ENCODE peak calls at places on chromosome X, in ten cellular contexts. One of them, this sample, is unnamed.

GRCh38 chrX:40581333-40581910 is 652 bp downstream of the ATP6AP2 start:
- DNase-seq in prostate gland: no peak
- DNase-seq in lower lobe of right lung: no peak
- DNase-seq in adrenal gland: no peak
- DNase-seq in fibroblast of pulmonary artery: peak
- DNase-seq in testis: no peak
- DNase-seq in gastrocnemius medialis: no peak
- DNase-seq in GM10248: no peak
- DNase-seq in hepatocyte: no peak
- DNase-seq in HFFc6: peak
- DNase-seq in this sample: no peak

GRCh38 chrX:72094894-72095293 is 36.8 kb downstream of the RTL5 start:
- DNase-seq in prostate gland: no peak
- DNase-seq in lower lobe of right lung: peak
- DNase-seq in adrenal gland: peak
- DNase-seq in fibroblast of pulmonary artery: peak
- DNase-seq in testis: peak
- DNase-seq in gastrocnemius medialis: no peak
- DNase-seq in GM10248: peak
- DNase-seq in hepatocyte: peak
- DNase-seq in HFFc6: no peak
- DNase-seq in this sample: peak

GRCh38 chrX:6067600-6067999 is 161.1 kb downstream of the NLGN4X start:
- DNase-seq in prostate gland: no peak
- DNase-seq in lower lobe of right lung: no peak
- DNase-seq in adrenal gland: no peak
- DNase-seq in fibroblast of pulmonary artery: no peak
- DNase-seq in testis: no peak
- DNase-seq in gastrocnemius medialis: no peak
- DNase-seq in GM10248: no peak
- DNase-seq in hepatocyte: no peak
- DNase-seq in HFFc6: no peak
- DNase-seq in this sample: no peak

GRCh38 chrX:23699636-23700194 is 32.4 kb downstream of the PRDX4 start:
- DNase-seq in prostate gland: no peak
- DNase-seq in lower lobe of right lung: no peak
- DNase-seq in adrenal gland: peak
- DNase-seq in fibroblast of pulmonary artery: peak
- DNase-seq in testis: peak
- DNase-seq in gastrocnemius medialis: no peak
- DNase-seq in GM10248: peak
- DNase-seq in hepatocyte: peak
- DNase-seq in HFFc6: no peak
- DNase-seq in this sample: no peak

GRCh38 chrX:149230689-149231088 is 274.4 kb downstream of the IDS start:
- DNase-seq in prostate gland: no peak
- DNase-seq in lower lobe of right lung: no peak
- DNase-seq in adrenal gland: no peak
- DNase-seq in fibroblast of pulmonary artery: no peak
- DNase-seq in testis: no peak
- DNase-seq in gastrocnemius medialis: no peak
- DNase-seq in GM10248: no peak
- DNase-seq in hepatocyte: no peak
- DNase-seq in HFFc6: no peak
- DNase-seq in this sample: no peak

GRCh38 chrX:37371578-37371981 is 22.4 kb downstream of the PRRG1 start:
- DNase-seq in prostate gland: no peak
- DNase-seq in lower lobe of right lung: no peak
- DNase-seq in adrenal gland: no peak
- DNase-seq in fibroblast of pulmonary artery: no peak
- DNase-seq in testis: no peak
- DNase-seq in gastrocnemius medialis: peak
- DNase-seq in GM10248: no peak
- DNase-seq in hepatocyte: no peak
- DNase-seq in HFFc6: no peak
- DNase-seq in this sample: no peak

GRCh38 chrX:143058096-143058495 is 32.4 kb downstream of the SPANXN4 start:
- DNase-seq in prostate gland: no peak
- DNase-seq in lower lobe of right lung: no peak
- DNase-seq in adrenal gland: no peak
- DNase-seq in fibroblast of pulmonary artery: no peak
- DNase-seq in testis: no peak
- DNase-seq in gastrocnemius medialis: no peak
- DNase-seq in GM10248: no peak
- DNase-seq in hepatocyte: no peak
- DNase-seq in HFFc6: no peak
- DNase-seq in this sample: no peak

GRCh38 chrX:130754353-130754752 is 148.7 kb downstream of the ENOX2 start:
- DNase-seq in prostate gland: no peak
- DNase-seq in lower lobe of right lung: no peak
- DNase-seq in adrenal gland: no peak
- DNase-seq in fibroblast of pulmonary artery: no peak
- DNase-seq in testis: no peak
- DNase-seq in gastrocnemius medialis: no peak
- DNase-seq in GM10248: no peak
- DNase-seq in hepatocyte: no peak
- DNase-seq in HFFc6: no peak
- DNase-seq in this sample: no peak

GRCh38 chrX:150700107-150700506 is 6.9 kb downstream of the MTMR1 start:
- DNase-seq in prostate gland: no peak
- DNase-seq in lower lobe of right lung: no peak
- DNase-seq in adrenal gland: no peak
- DNase-seq in fibroblast of pulmonary artery: no peak
- DNase-seq in testis: no peak
- DNase-seq in gastrocnemius medialis: no peak
- DNase-seq in GM10248: no peak
- DNase-seq in hepatocyte: no peak
- DNase-seq in HFFc6: no peak
- DNase-seq in this sample: no peak

GRCh38 chrX:129663171-129663570 is 8.4 kb upstream of the APLN start:
- DNase-seq in prostate gland: no peak
- DNase-seq in lower lobe of right lung: no peak
- DNase-seq in adrenal gland: no peak
- DNase-seq in fibroblast of pulmonary artery: peak
- DNase-seq in testis: no peak
- DNase-seq in gastrocnemius medialis: no peak
- DNase-seq in GM10248: no peak
- DNase-seq in hepatocyte: no peak
- DNase-seq in HFFc6: no peak
- DNase-seq in this sample: no peak

GRCh38 chrX:107982356-107982755 is at the start of gene TEX13B:
- DNase-seq in prostate gland: no peak
- DNase-seq in lower lobe of right lung: no peak
- DNase-seq in adrenal gland: no peak
- DNase-seq in fibroblast of pulmonary artery: no peak
- DNase-seq in testis: no peak
- DNase-seq in gastrocnemius medialis: no peak
- DNase-seq in GM10248: no peak
- DNase-seq in hepatocyte: no peak
- DNase-seq in HFFc6: no peak
- DNase-seq in this sample: no peak

GRCh38 chrX:107979534-107979933 is 2.6 kb downstream of the TEX13B start:
- DNase-seq in prostate gland: no peak
- DNase-seq in lower lobe of right lung: no peak
- DNase-seq in adrenal gland: peak
- DNase-seq in fibroblast of pulmonary artery: no peak
- DNase-seq in testis: no peak
- DNase-seq in gastrocnemius medialis: no peak
- DNase-seq in GM10248: no peak
- DNase-seq in hepatocyte: no peak
- DNase-seq in HFFc6: no peak
- DNase-seq in this sample: no peak

GRCh38 chrX:107978080-107978479 is 4.1 kb downstream of the TEX13B start:
- DNase-seq in prostate gland: no peak
- DNase-seq in lower lobe of right lung: no peak
- DNase-seq in adrenal gland: no peak
- DNase-seq in fibroblast of pulmonary artery: no peak
- DNase-seq in testis: no peak
- DNase-seq in gastrocnemius medialis: no peak
- DNase-seq in GM10248: no peak
- DNase-seq in hepatocyte: no peak
- DNase-seq in HFFc6: no peak
- DNase-seq in this sample: no peak

GRCh38 chrX:107978707-107979307 is 3.4 kb downstream of the TEX13B start:
- DNase-seq in prostate gland: no peak
- DNase-seq in lower lobe of right lung: no peak
- DNase-seq in adrenal gland: peak
- DNase-seq in fibroblast of pulmonary artery: peak
- DNase-seq in testis: no peak
- DNase-seq in gastrocnemius medialis: no peak
- DNase-seq in GM10248: no peak
- DNase-seq in hepatocyte: peak
- DNase-seq in HFFc6: peak
- DNase-seq in this sample: no peak
- TF ChIP-seq CTCF in prostate gland: peak
- TF ChIP-seq CTCF in lower lobe of right lung: peak
- TF ChIP-seq CTCF in adrenal gland: peak
- TF ChIP-seq CTCF in fibroblast of pulmonary artery: peak
- TF ChIP-seq CTCF in testis: peak
- TF ChIP-seq CTCF in gastrocnemius medialis: peak
- TF ChIP-seq CTCF in GM10248: peak
- TF ChIP-seq CTCF in hepatocyte: peak
- TF ChIP-seq CTCF in HFFc6: peak
- TF ChIP-seq CTCF in this sample: peak

GRCh38 chrX:80184854-80185253 is 170.3 kb downstream of the TBX22 start:
- DNase-seq in prostate gland: no peak
- DNase-seq in lower lobe of right lung: no peak
- DNase-seq in adrenal gland: no peak
- DNase-seq in fibroblast of pulmonary artery: no peak
- DNase-seq in testis: no peak
- DNase-seq in gastrocnemius medialis: no peak
- DNase-seq in GM10248: no peak
- DNase-seq in hepatocyte: no peak
- DNase-seq in HFFc6: no peak
- DNase-seq in this sample: no peak

DNA sequence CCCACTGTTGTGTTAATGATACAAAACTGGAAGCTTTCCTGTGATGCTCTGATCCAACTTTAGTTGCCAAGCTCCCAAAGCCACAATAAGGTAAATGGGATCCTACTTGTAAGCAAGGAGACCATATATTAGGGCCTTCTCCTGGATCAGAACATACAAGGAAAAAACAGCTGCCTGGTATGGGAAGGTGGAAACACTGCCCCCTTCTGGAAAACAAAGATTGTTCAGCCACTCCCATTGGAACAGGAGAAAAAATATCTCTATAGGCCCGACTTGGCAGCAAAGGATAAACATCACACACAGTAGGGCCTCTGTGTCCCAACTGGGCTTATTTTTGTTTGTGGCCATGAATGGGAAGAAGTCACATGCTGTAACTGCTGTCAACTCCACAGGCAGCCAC is 166.5 kb downstream of the TBX22 start:
- DNase-seq in prostate gland: no peak
- DNase-seq in lower lobe of right lung: no peak
- DNase-seq in adrenal gland: no peak
- DNase-seq in fibroblast of pulmonary artery: no peak
- DNase-seq in testis: peak
- DNase-seq in gastrocnemius medialis: no peak
- DNase-seq in GM10248: no peak
- DNase-seq in hepatocyte: no peak
- DNase-seq in HFFc6: no peak
- DNase-seq in this sample: no peak
- TF ChIP-seq CTCF in prostate gland: no peak
- TF ChIP-seq CTCF in lower lobe of right lung: no peak
- TF ChIP-seq CTCF in adrenal gland: no peak
- TF ChIP-seq CTCF in fibroblast of pulmonary artery: no peak
- TF ChIP-seq CTCF in testis: peak
- TF ChIP-seq CTCF in gastrocnemius medialis: no peak
- TF ChIP-seq CTCF in GM10248: no peak
- TF ChIP-seq CTCF in hepatocyte: no peak
- TF ChIP-seq CTCF in HFFc6: no peak
- TF ChIP-seq CTCF in this sample: no peak

GRCh38 chrX:8237718-8238117 is 66.7 kb upstream of the VCX2 start:
- DNase-seq in prostate gland: no peak
- DNase-seq in lower lobe of right lung: no peak
- DNase-seq in adrenal gland: no peak
- DNase-seq in fibroblast of pulmonary artery: no peak
- DNase-seq in testis: no peak
- DNase-seq in gastrocnemius medialis: no peak
- DNase-seq in GM10248: no peak
- DNase-seq in hepatocyte: no peak
- DNase-seq in HFFc6: no peak
- DNase-seq in this sample: no peak
- TF ChIP-seq CTCF in prostate gland: no peak
- TF ChIP-seq CTCF in lower lobe of right lung: no peak
- TF ChIP-seq CTCF in adrenal gland: no peak
- TF ChIP-seq CTCF in fibroblast of pulmonary artery: no peak
- TF ChIP-seq CTCF in testis: no peak
- TF ChIP-seq CTCF in gastrocnemius medialis: no peak
- TF ChIP-seq CTCF in GM10248: no peak
- TF ChIP-seq CTCF in hepatocyte: no peak
- TF ChIP-seq CTCF in HFFc6: no peak
- TF ChIP-seq CTCF in this sample: no peak

GRCh38 chrX:54482839-54483593 is 13.0 kb downstream of the FGD1 start:
- DNase-seq in prostate gland: no peak
- DNase-seq in lower lobe of right lung: no peak
- DNase-seq in adrenal gland: peak
- DNase-seq in fibroblast of pulmonary artery: no peak
- DNase-seq in testis: no peak
- DNase-seq in gastrocnemius medialis: no peak
- DNase-seq in GM10248: no peak
- DNase-seq in hepatocyte: peak
- DNase-seq in HFFc6: no peak
- DNase-seq in this sample: no peak
- TF ChIP-seq CTCF in prostate gland: no peak
- TF ChIP-seq CTCF in lower lobe of right lung: no peak
- TF ChIP-seq CTCF in adrenal gland: no peak
- TF ChIP-seq CTCF in fibroblast of pulmonary artery: no peak
- TF ChIP-seq CTCF in testis: no peak
- TF ChIP-seq CTCF in gastrocnemius medialis: no peak
- TF ChIP-seq CTCF in GM10248: no peak
- TF ChIP-seq CTCF in hepatocyte: no peak
- TF ChIP-seq CTCF in HFFc6: no peak
- TF ChIP-seq CTCF in this sample: no peak

DNA sequence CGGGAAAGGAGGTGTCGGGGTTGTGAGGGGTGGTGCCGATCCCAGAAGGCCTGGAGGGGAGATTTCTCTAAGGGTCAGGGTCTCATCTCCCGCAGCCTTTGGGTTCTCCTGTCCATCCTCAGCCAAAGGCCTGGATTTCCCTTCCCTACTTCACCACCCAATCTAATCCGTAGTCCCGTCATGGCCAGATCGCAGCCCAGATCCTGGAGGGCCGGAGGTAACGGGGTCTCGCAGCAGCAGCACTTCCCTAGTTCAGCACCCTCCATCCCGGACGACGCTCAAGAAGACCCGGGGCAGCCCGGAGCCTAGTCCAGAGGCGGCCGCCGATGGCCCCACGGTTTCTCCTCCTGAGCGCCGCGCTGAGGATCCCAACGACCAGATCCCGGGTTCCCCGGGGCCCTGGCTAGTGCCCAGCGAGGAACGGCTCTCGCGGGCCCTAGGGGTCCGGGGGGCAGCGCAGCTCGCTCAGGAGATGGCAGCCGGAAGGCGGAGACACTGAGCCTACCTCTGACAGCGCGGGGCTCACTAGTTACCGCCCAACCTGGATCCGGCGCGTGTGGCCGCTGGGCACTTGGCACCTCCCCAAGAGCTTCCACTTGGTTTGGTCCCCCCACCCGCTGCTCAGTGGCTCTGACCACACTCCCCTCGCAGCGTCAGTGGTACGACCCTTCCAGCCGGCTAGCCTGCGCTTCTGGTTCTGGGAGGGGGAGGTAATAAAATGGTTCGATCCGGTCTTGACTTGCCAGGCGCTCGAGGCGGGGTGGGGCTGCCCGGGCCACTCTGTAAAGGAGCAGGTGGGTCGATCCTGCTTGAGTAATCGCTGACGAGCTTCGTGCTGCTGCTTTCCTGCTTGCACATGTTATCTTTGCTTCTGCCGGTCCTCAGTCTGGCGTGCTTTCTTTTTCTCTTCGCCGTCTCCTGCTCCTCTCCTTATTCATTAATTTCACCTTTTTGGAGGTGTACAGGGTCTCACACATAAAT is 3.6 kb downstream of the MAGIX start:
- DNase-seq in prostate gland: peak
- DNase-seq in lower lobe of right lung: peak
- DNase-seq in adrenal gland: peak
- DNase-seq in fibroblast of pulmonary artery: peak
- DNase-seq in testis: peak
- DNase-seq in gastrocnemius medialis: peak
- DNase-seq in GM10248: peak
- DNase-seq in hepatocyte: peak
- DNase-seq in HFFc6: peak
- DNase-seq in this sample: peak
- TF ChIP-seq CTCF in prostate gland: peak
- TF ChIP-seq CTCF in lower lobe of right lung: peak
- TF ChIP-seq CTCF in adrenal gland: peak
- TF ChIP-seq CTCF in fibroblast of pulmonary artery: no peak
- TF ChIP-seq CTCF in testis: no peak
- TF ChIP-seq CTCF in gastrocnemius medialis: peak
- TF ChIP-seq CTCF in GM10248: peak
- TF ChIP-seq CTCF in hepatocyte: peak
- TF ChIP-seq CTCF in HFFc6: no peak
- TF ChIP-seq CTCF in this sample: peak

This sample was measured in body of pancreas.